ENCODE peak calls at places on chromosomes 16 and 17, in seven cellular contexts. U, K, D, J, A, W and T are unnamed samples.

GRCh38 chr16:49674255-49674980 is 181.5 kb downstream of the ZNF423 start:
- DNase-seq in U (no peak), K (no peak), A (no peak), J (no peak), D (no peak), W (no peak), T (no peak)

GRCh38 chr17:82821554-82821953 is 18.3 kb downstream of the ZNF750 start:
- DNase-seq in J (no peak), D (no peak), A (no peak), K (no peak), U (no peak), W (no peak), T (no peak)

GRCh38 chr17:42342242-42343008 is 45.8 kb downstream of the STAT3 start:
- DNase-seq in K (no peak), U (no peak), A (no peak), J (no peak), D (no peak), W (peak), T (no peak)

GRCh38 chr16:29900102-29900887 is at the start of gene ASPHD1:
- DNase-seq in K (peak), A (peak), J (peak), D (peak), U (peak), W (peak), T (peak)

GRCh38 chr17:33908363-33909064 is 346.6 kb upstream of the CCL2 start:
- DNase-seq in K (no peak), D (no peak), A (no peak), U (no peak), J (no peak), W (no peak), T (no peak)

GRCh38 chr16:50213939-50214519 is 52.3 kb upstream of the ADCY7 start:
- DNase-seq in D (no peak), K (peak), J (no peak), U (peak), W (peak), A (peak), T (no peak)

GRCh38 chr17:55237826-55238196 is 26.9 kb upstream of the HLF start:
- DNase-seq in A (no peak), K (no peak), W (no peak), U (no peak), D (no peak), J (no peak), T (no peak)

GRCh38 chr17:58710948-58711552 is 18.6 kb downstream of the RAD51C start:
- DNase-seq in J (no peak), D (peak), W (peak), K (peak), A (peak), U (peak), T (no peak)

GRCh38 chr17:732788-733720 is 658 bp downstream of the TLCD3A start:
- DNase-seq in W (no peak), U (peak), J (no peak), K (peak), D (peak), A (peak), T (peak)

GRCh38 chr17:74512624-74513084 is 18.6 kb downstream of the CD300LB start:
- DNase-seq in U (no peak), K (peak), J (no peak), A (no peak), D (no peak), W (peak), T (peak)

GRCh38 chr16:57051696-57052228 is 40.6 kb upstream of the CPNE2 start:
- DNase-seq in J (no peak), W (no peak), U (no peak), A (no peak), D (no peak), K (no peak), T (no peak)

GRCh38 chr17:28394717-28395116 is 11.3 kb downstream of the SLC46A1 start:
- DNase-seq in J (no peak), U (no peak), K (no peak), A (no peak), D (no peak), W (no peak), T (no peak)

GRCh38 chr17:62085511-62086408 is 20.7 kb upstream of the MED13 start:
- DNase-seq in J (no peak), D (no peak), U (no peak), K (no peak), W (no peak), A (no peak), T (no peak)

GRCh38 chr17:17771498-17772201 is 65.1 kb downstream of the SREBF1 start:
- DNase-seq in K (no peak), D (no peak), W (no peak), A (no peak), J (no peak), U (no peak), T (no peak)

GRCh38 chr17:17772231-17772630 is 64.6 kb downstream of the SREBF1 start:
- DNase-seq in A (no peak), W (no peak), U (no peak), K (no peak), J (no peak), D (no peak), T (no peak)

GRCh38 chr17:17770371-17771059 is 66.3 kb downstream of the SREBF1 start:
- DNase-seq in J (no peak), U (no peak), K (no peak), A (no peak), W (no peak), D (no peak), T (no peak)

GRCh38 chr17:17776889-17777288 is 59.9 kb downstream of the SREBF1 start:
- DNase-seq in U (no peak), J (no peak), K (no peak), D (no peak), W (no peak), A (no peak), T (no peak)

DNA sequence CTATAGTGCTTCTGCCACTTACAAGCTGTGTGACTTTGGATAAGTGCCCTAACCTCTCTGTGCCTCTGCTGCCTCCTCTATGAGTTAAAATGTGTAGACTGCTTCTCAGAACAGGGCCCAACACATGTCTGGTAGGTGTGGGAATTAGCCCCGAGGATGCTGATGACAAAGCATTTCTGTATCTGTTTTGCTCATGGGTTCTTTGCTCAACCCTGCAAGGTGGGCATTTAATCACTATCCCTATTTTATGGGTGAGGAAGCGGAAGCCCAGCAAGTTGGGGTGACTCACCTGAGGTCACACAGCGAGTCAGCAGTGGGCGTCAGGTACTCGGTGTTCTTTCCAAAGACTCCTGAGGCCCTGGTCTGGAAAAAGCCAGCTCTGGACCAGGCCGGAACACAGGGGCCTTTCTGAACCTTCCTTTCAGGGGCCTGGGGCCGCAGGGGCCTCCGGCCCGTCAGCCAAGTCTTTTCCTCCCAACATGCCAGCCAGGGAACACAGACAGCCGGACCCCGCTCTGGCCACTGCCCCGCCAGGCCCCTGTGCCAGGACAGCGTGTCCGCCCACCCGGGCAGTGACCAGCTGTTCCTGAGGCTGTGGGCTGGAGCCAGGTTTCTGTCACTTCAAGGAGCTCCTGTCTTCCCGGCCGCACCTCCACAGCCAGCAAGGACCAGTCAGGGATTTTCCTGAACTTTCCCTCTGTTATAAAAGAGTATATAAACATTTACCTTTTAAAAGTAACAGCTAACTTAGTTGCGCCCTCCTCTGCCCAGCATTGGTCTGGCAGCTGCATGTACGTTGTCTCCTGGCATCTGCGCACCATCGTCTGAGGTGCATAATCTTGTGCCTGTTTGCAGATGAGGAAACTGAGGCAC is 62.5 kb downstream of the SREBF1 start:
- DNase-seq in K (no peak), D (no peak), U (peak), J (no peak), A (no peak), W (no peak), T (no peak)
- TF ChIP-seq CTCF in K (peak), D (no peak), U (peak), J (no peak), A (peak), W (no peak), T (no peak)

GRCh38 chr17:37701424-37702020 is 43.3 kb downstream of the HNF1B start:
- DNase-seq in J (no peak), U (peak), D (peak), A (peak), W (no peak), K (no peak), T (no peak)
- TF ChIP-seq CTCF in J (peak), U (peak), D (peak), A (peak), W (peak), K (peak), T (peak)

DNA sequence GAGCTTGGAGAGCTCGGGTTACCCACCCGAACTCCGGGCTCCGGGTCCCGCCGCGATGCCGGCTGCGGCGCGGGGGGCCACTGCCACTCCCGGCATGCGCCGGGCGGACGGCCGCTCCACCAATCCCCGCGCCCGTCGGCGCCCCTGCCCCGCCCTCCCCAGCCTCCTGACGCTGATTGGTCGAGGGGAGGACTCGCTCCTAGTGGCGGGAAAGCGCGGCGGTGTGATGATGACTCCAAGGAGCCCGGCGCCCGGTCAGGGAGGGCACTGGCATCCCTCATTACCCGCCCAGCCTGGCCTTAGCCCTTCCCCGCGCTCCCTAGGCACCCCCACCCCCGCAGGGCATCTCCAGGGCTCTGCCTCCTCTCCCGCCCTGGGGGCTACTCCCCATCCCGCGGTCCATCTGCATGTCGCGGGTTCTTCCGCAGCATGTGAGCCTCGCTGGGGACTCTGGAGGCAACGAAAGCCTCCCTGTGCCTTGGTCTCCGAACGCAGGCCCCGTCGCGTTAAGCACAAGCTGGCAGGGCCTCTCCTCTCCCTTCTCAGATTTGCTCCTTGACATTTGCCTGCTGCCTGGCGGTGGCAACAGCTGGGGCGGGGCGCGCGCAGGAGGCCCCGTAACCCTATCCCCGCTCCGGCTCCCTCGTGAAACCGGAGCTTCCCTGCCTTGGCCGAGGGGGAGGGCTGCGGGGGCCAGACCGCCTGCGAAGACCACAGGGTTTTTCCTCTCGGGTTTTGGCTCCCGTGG is 1.7 kb downstream of the ATP2A1 start:
- DNase-seq in U (peak), J (peak), K (peak), A (peak), W (peak), D (peak), T (peak)
- TF ChIP-seq CTCF in U (no peak), J (no peak), K (no peak), A (no peak), W (no peak), D (no peak), T (peak)

DNA sequence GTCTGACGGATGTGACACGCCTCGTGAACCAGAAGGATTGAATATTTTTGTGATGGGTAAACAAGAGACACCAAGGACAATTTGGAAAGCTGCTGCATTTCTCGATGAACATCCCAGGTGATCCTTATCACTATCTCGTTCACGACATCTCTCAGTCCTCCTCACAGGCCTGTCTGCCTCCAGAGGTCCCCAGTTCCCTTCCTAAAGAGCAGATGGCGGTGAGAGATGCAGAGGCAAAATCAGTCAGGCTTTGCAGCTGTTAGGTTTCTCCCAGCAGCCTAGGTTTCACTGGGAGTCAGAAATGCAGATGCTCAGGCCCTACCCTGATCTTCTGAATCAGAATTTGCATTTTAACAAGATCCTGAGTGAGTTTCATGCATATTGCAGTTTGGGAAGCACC is 23.6 kb downstream of the SCPEP1 start:
- DNase-seq in K (no peak), W (no peak), A (no peak), J (no peak), U (peak), D (no peak), T (no peak)
- TF ChIP-seq CTCF in K (no peak), W (no peak), A (no peak), J (no peak), U (peak), D (no peak), T (no peak)